ENCODE peak calls at places on chromosome 22, in six cellular contexts. C is AG09309, Z is right atrium auricular region, J is HFFc6, D is endothelial cell of umbilical vein, G is A549. L is an unnamed sample.

GRCh38 chr22:29353286-29353685 is 35.1 kb downstream of the AP1B1 start:
- DNase-seq in C (no peak), Z (no peak), J (no peak), D (no peak), G (no peak), L (no peak)

GRCh38 chr22:34588893-34589545 is 476.9 kb upstream of the ISX start:
- DNase-seq in C (no peak), Z (no peak), J (no peak), D (no peak), G (no peak), L (no peak)

GRCh38 chr22:31240011-31240410 is 27.9 kb downstream of the LIMK2 start:
- DNase-seq in C (no peak), Z (no peak), J (no peak), D (no peak), G (no peak), L (no peak)

GRCh38 chr22:48748860-48749554 is 1078.7 kb downstream of the BRD1 start:
- DNase-seq in C (no peak), Z (no peak), J (no peak), D (no peak), G (no peak), L (peak)

GRCh38 chr22:29129644-29130201 is 56.9 kb downstream of the KREMEN1 start:
- DNase-seq in C (no peak), Z (peak), J (no peak), D (no peak), G (no peak), L (no peak)

GRCh38 chr22:37186228-37186996 is 1.6 kb downstream of the C1QTNF6 start:
- DNase-seq in C (peak), Z (no peak), J (peak), D (peak), G (peak), L (no peak)

GRCh38 chr22:31321421-31321820 is 24.7 kb downstream of the PATZ1 start:
- DNase-seq in C (no peak), Z (no peak), J (no peak), D (no peak), G (no peak), L (no peak)

GRCh38 chr22:30183271-30183670 is 63.3 kb downstream of the LIF start:
- DNase-seq in C (no peak), Z (no peak), J (no peak), D (no peak), G (no peak), L (no peak)

GRCh38 chr22:37959231-37959825 is 5.8 kb downstream of the POLR2F start:
- DNase-seq in C (no peak), Z (no peak), J (no peak), D (no peak), G (no peak), L (no peak)

GRCh38 chr22:50303848-50304527 is 3.5 kb downstream of the PLXNB2 start:
- DNase-seq in C (no peak), Z (no peak), J (peak), D (no peak), G (peak), L (no peak)

GRCh38 chr22:33000342-33001280 is 57.6 kb downstream of the SYN3 start:
- DNase-seq in C (no peak), Z (peak), J (peak), D (peak), G (peak), L (peak)

GRCh38 chr22:33325232-33326004 is 267.2 kb upstream of the SYN3 start:
- DNase-seq in C (no peak), Z (no peak), J (no peak), D (no peak), G (no peak), L (no peak)

GRCh38 chr22:29727248-29727551 is 7.4 kb downstream of the CABP7 start:
- DNase-seq in C (no peak), Z (no peak), J (no peak), D (peak), G (peak), L (no peak)

GRCh38 chr22:16783930-16784354 is 41.3 kb downstream of the XKR3 start:
- DNase-seq in C (no peak), Z (no peak), J (no peak), D (no peak), G (peak), L (no peak)

GRCh38 chr22:49649166-49649565 is 178.5 kb downstream of the BRD1 start:
- DNase-seq in C (no peak), Z (no peak), J (no peak), D (no peak), G (no peak), L (no peak)

GRCh38 chr22:36027960-36028645 is 521 bp downstream of the RBFOX2 start:
- DNase-seq in C (no peak), Z (no peak), J (no peak), D (peak), G (no peak), L (peak)

GRCh38 chr22:36325163-36326031 is 62.4 kb downstream of the MYH9 start:
- DNase-seq in C (peak), Z (peak), J (peak), D (peak), G (no peak), L (no peak)

GRCh38 chr22:35842954-35843353 is 125.3 kb downstream of the APOL5 start:
- DNase-seq in C (no peak), Z (no peak), J (peak), D (peak), G (peak), L (no peak)

GRCh38 chr22:33296941-33297340 is 238.8 kb upstream of the SYN3 start:
- DNase-seq in C (no peak), Z (no peak), J (no peak), D (no peak), G (no peak), L (no peak)

GRCh38 chr22:29951675-29952413 is 68.9 kb downstream of the MTMR3 start:
- DNase-seq in C (no peak), Z (no peak), J (no peak), D (no peak), G (no peak), L (no peak)

GRCh38 chr22:30221121-30221992 is 25.2 kb downstream of the LIF start:
- DNase-seq in C (no peak), Z (no peak), J (no peak), D (no peak), G (no peak), L (no peak)

GRCh38 chr22:38016182-38017078 is 32.1 kb upstream of the SOX10 start:
- DNase-seq in C (no peak), Z (no peak), J (no peak), D (peak), G (peak), L (no peak)

GRCh38 chr22:46088541-46089311 is 61.6 kb upstream of the PPARA start:
- DNase-seq in C (peak), Z (no peak), J (peak), D (peak), G (no peak), L (no peak)

GRCh38 chr22:29726512-29727247 is 6.9 kb downstream of the CABP7 start:
- DNase-seq in C (no peak), Z (no peak), J (no peak), D (no peak), G (no peak), L (no peak)

DNA sequence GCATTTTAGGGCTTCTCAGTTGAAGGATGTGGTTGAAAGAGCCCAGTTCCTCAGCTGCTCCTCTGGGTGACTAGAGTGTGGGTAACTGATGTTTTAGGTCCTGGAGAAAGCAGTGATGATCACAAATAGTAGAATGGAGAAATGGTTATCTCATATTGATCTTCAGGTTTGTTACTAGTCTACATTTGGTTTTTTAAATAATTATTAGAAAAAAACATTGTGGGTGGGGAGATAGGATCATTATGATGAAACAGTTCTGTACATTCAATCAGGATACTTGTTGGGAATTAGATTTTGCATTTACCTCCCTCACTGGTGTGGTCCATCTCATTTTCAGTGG is 24.9 kb downstream of the SREBF2 start:
- DNase-seq in C (no peak), Z (no peak), J (no peak), D (no peak), G (no peak), L (no peak)
- TF ChIP-seq CTCF in C (no peak), Z (no peak), J (peak), D (no peak), G (no peak), L (no peak)

DNA sequence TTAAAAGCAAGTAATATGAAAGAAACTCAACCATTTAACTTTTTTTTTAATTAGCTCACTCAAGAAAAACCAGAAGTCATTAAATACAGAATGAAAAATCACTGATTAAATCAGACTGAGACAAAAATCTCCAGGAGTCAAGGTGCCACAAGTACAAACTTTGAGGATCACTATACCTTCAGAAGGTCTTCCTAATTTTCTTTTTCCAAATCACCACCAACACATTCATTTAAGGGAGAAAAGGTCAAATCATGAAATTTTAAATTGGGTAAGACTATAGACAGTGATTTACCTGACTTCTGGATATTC is 32.3 kb downstream of the PITPNB start:
- DNase-seq in C (no peak), Z (no peak), J (no peak), D (no peak), G (no peak), L (no peak)
- TF ChIP-seq CTCF in C (no peak), Z (peak), J (peak), D (no peak), G (no peak), L (no peak)

GRCh38 chr22:39221999-39222686 is 22.6 kb downstream of the PDGFB start:
- DNase-seq in C (no peak), Z (no peak), J (no peak), D (no peak), G (no peak), L (no peak)

GRCh38 chr22:39225591-39225990 is 19.2 kb downstream of the PDGFB start:
- DNase-seq in C (no peak), Z (no peak), J (no peak), D (no peak), G (no peak), L (no peak)

GRCh38 chr22:39220897-39221850 is 23.6 kb downstream of the PDGFB start:
- DNase-seq in C (peak), Z (peak), J (no peak), D (no peak), G (no peak), L (no peak)

GRCh38 chr22:39224550-39224949 is 20.2 kb downstream of the PDGFB start:
- DNase-seq in C (no peak), Z (no peak), J (no peak), D (no peak), G (no peak), L (no peak)

DNA sequence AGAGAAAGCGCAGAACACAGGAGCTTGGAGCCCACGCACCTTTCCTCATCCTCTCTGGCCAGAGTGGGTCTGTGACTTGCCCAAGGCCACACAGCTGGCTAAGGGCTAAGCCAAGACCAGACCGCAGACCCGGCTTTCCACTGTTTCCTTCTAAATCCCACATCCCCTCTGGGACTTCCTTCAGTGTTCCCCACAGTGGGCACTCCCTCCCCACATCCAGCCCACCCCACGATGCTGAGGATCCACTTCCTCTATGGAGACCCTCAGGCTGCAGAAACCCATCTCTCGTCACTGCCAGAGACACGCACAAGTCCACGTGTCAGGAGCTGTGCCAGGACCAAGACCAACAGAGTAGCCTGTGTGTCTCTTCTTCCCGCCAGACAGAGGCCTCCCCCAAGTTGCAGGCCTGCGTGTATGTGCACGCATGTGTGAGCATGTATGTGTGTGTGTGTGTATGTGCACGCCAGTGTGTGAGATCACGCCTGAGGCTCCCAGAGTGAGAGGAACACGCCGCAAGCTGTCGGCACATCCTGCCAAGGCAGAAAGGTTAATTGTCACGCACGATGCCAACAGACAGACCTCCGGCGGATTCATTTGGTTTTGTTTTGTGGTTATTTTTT is 21.6 kb downstream of the PDGFB start:
- DNase-seq in C (peak), Z (no peak), J (no peak), D (no peak), G (no peak), L (no peak)
- TF ChIP-seq CTCF in C (no peak), Z (no peak), J (no peak), D (no peak), G (no peak), L (no peak)

DNA sequence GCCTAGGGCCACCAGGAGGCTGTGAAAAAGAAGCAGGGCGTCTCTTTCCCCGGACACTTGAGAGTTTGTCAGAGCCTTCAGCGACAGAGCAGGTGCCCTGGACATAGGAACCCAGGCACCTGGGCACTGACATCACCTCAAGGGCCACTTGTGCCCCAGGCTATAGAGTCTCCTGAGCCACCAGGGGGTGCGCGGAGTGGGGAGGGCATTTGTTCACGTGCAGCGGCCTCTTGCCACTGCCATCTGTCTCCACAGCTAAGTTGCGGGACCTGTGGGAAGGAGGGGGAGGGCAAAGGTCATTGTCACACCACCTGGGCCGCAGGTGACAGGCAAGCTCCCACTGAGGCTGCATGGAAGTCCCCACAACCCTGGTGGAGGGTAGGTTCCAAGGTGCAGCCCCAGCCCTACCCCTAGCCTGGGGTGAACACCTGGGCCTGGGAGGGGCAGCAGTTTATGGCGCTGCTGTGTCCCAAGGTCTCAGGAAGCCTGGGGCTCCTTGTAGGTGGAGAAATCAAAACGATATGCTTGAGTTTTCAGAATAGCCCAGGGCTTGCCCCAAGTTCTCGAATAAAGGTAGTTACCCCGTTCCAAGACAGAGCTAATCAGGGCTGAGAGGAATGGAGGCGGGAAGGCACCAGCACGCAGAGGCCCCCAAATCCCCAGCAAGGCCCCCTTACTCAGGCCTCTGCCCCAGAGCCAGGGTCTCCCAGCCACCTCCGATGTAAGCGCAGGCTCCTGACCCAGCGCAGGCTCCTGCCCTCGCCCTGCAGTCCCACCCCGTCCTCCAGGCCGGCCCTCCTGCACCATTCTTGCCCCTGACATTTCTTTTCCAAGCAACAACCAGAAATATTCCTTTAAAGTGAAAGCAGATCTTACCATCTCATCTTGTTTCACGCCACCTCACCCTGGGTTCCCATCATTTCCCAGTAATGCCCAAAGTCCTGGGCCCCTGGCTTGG is 79.3 kb downstream of the PIWIL3 start:
- DNase-seq in C (no peak), Z (no peak), J (no peak), D (no peak), G (no peak), L (no peak)
- TF ChIP-seq CTCF in C (no peak), Z (no peak), J (no peak), D (no peak), G (no peak), L (no peak)

GRCh38 chr22:44952863-44953790 is 56.7 kb downstream of the PHF21B start:
- DNase-seq in C (no peak), Z (no peak), J (no peak), D (no peak), G (no peak), L (no peak)

GRCh38 chr22:44954113-44954512 is 55.7 kb downstream of the PHF21B start:
- DNase-seq in C (no peak), Z (no peak), J (no peak), D (no peak), G (no peak), L (no peak)

GRCh38 chr22:44955102-44955501 is 54.7 kb downstream of the PHF21B start:
- DNase-seq in C (no peak), Z (no peak), J (no peak), D (no peak), G (no peak), L (no peak)

GRCh38 chr22:44956835-44957234 is 53.0 kb downstream of the PHF21B start:
- DNase-seq in C (no peak), Z (no peak), J (no peak), D (no peak), G (no peak), L (no peak)

GRCh38 chr22:44957267-44957905 is 52.4 kb downstream of the PHF21B start:
- DNase-seq in C (no peak), Z (no peak), J (no peak), D (no peak), G (no peak), L (no peak)
- TF ChIP-seq CTCF in C (peak), Z (no peak), J (peak), D (no peak), G (no peak), L (peak)

DNA sequence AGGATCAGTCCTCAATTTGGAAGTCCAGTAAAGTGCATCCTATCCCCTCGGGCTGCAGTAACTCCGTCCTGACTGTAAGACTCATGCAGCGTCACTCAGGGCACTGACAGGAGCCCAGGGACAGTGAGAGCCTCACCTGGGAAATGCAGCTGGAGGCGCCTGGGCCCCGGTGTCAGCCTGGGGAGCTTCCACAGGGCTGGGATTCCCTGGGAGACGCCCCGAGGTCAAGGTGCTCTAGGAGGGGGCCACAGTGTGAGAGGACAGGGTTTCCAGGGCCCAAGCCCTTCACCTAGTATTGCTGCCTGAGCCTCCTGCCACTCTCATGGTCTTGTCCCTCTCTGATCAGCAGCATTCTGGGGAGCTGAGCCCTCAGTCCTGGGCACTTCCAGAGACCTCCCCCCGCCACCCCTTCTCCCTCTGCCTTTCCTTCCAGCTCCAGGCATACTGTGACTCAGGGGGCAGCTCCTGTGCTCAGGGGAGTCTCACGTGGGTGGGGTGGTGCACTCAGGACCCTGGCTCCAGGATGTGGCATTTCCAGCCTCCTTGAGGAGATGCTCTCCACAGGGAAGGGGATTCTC is 99.1 kb upstream of the IGLL5 start:
- DNase-seq in C (no peak), Z (no peak), J (no peak), D (no peak), G (no peak), L (no peak)
- TF ChIP-seq CTCF in C (no peak), Z (no peak), J (peak), D (no peak), G (no peak), L (no peak)

GRCh38 chr22:20014526-20015186 is 2.0 kb downstream of the ARVCF start:
- DNase-seq in C (no peak), Z (no peak), J (no peak), D (no peak), G (no peak), L (no peak)

GRCh38 chr22:20015187-20015625 is 1.4 kb downstream of the ARVCF start:
- DNase-seq in C (no peak), Z (no peak), J (no peak), D (no peak), G (no peak), L (no peak)

GRCh38 chr22:20012741-20013331 is 3.8 kb downstream of the ARVCF start:
- DNase-seq in C (no peak), Z (no peak), J (no peak), D (no peak), G (no peak), L (no peak)

GRCh38 chr22:20011993-20012740 is 4.5 kb downstream of the ARVCF start:
- DNase-seq in C (no peak), Z (no peak), J (no peak), D (no peak), G (no peak), L (no peak)

GRCh38 chr22:20013382-20013871 is 3.2 kb downstream of the ARVCF start:
- DNase-seq in C (no peak), Z (no peak), J (peak), D (peak), G (peak), L (no peak)
- TF ChIP-seq CTCF in C (peak), Z (peak), J (peak), D (peak), G (peak), L (peak)

GRCh38 chr22:40436460-40437431 is 66.4 kb downstream of the SGSM3 start:
- DNase-seq in C (peak), Z (no peak), J (peak), D (peak), G (peak), L (no peak)
- TF ChIP-seq CTCF in C (peak), Z (peak), J (peak), D (peak), G (peak), L (peak)